ENCODE peak calls at places on chromosomes 12 and 14, in four cellular contexts. O is tibial artery, W is fibroblast of mammary gland, Z is omental fat pad. P is an unnamed sample.

GRCh38 chr12:53068811-53069585 is 10.2 kb downstream of the SPRYD3 start:
- DNase-seq in O (peak; percentile 66), W (no peak), Z (no peak), P (no peak)

GRCh38 chr12:15208871-15209656 is 12.2 kb downstream of the RERG start:
- DNase-seq in O (no peak), Z (no peak), W (peak; percentile 48), P (no peak)

GRCh38 chr12:130424858-130425697 is 87.4 kb downstream of the PIWIL1 start:
- DNase-seq in Z (no peak), O (no peak), W (no peak), P (no peak)

GRCh38 chr14:58637040-58637390 is 747 bp upstream of the DACT1 start:
- DNase-seq in Z (no peak), W (peak; percentile 77), O (peak; percentile 76), P (no peak)

GRCh38 chr14:99063620-99064225 is 208.3 kb downstream of the BCL11B start:
- DNase-seq in O (no peak), W (no peak), Z (no peak), P (no peak)

GRCh38 chr12:503111-503761 is 43.5 kb downstream of the B4GALNT3 start:
- DNase-seq in O (no peak), Z (no peak), W (no peak), P (no peak)

GRCh38 chr14:104640681-104641080 is 36.1 kb upstream of the TMEM179 start:
- DNase-seq in O (no peak), W (no peak), Z (no peak), P (no peak)

GRCh38 chr12:109549613-109550309 is 23.5 kb downstream of the MMAB start:
- DNase-seq in Z (no peak), W (no peak), O (no peak), P (no peak)

GRCh38 chr12:131105736-131106356 is 152.1 kb downstream of the ADGRD1 start:
- DNase-seq in W (no peak), O (peak; percentile 41), Z (no peak), P (no peak)

GRCh38 chr14:97641827-97642226 is 844.6 kb downstream of the VRK1 start:
- DNase-seq in Z (no peak), W (peak; percentile 6), O (no peak), P (no peak)

GRCh38 chr14:53778263-53778662 is 178.4 kb downstream of the BMP4 start:
- DNase-seq in W (no peak), Z (no peak), O (no peak), P (no peak)

GRCh38 chr12:109258607-109259544 is 50.2 kb downstream of the FOXN4 start:
- DNase-seq in Z (no peak), W (no peak), O (no peak), P (no peak)

GRCh38 chr14:89956294-89957009 is 725 bp downstream of the TDP1 start:
- DNase-seq in O (peak; percentile 78), W (peak; percentile 92), Z (peak; percentile 76), P (no peak)

GRCh38 chr14:57314690-57315089 is 45.9 kb downstream of the AP5M1 start:
- DNase-seq in W (no peak), Z (no peak), O (no peak), P (no peak)

GRCh38 chr12:5582541-5582940 is 150.6 kb downstream of the NTF3 start:
- DNase-seq in W (no peak), Z (no peak), O (no peak), P (no peak)

GRCh38 chr12:15629108-15629507 is 160.1 kb downstream of the EPS8 start:
- DNase-seq in Z (peak; percentile 32), W (peak; percentile 100), O (peak; percentile 91), P (no peak)

GRCh38 chr12:39426636-39427245 is 16.2 kb downstream of the KIF21A start:
- DNase-seq in W (peak; percentile 86), O (no peak), Z (no peak), P (no peak)

GRCh38 chr12:50765325-50765911 is 1.5 kb downstream of the ATF1 start:
- DNase-seq in Z (no peak), W (peak; percentile 68), O (no peak), P (no peak)

GRCh38 chr14:68376067-68376810 is 416.6 kb downstream of the ZFP36L1 start:
- DNase-seq in O (no peak), W (no peak), Z (no peak), P (no peak)

GRCh38 chr14:89407856-89408255 is 9.2 kb downstream of the FOXN3 start:
- DNase-seq in W (no peak), O (no peak), Z (no peak), P (no peak)

GRCh38 chr12:54925319-54925718 is 59.2 kb downstream of the TESPA1 start:
- DNase-seq in W (no peak), O (no peak), Z (no peak), P (no peak)

GRCh38 chr14:106286697-106287290 is 760.4 kb downstream of the TMEM121 start:
- DNase-seq in O (no peak), W (no peak), Z (no peak), P (no peak)

GRCh38 chr12:10031318-10031717 is 836 bp downstream of the CLEC9A start:
- DNase-seq in O (no peak), W (peak; percentile 5), Z (no peak), P (no peak)

GRCh38 chr12:49456280-49456679 is 82.5 kb upstream of the KCNH3 start:
- DNase-seq in Z (no peak), O (no peak), W (no peak), P (no peak)

GRCh38 chr14:77478029-77478428 is 20.1 kb downstream of the AHSA1 start:
- DNase-seq in W (no peak), Z (no peak), O (no peak), P (no peak)

GRCh38 chr12:93323625-93324165 is 54.0 kb upstream of the NUDT4 start:
- DNase-seq in Z (no peak), O (no peak), W (peak; percentile 7), P (no peak)

GRCh38 chr14:34055545-34055944 is 104.7 kb upstream of the EGLN3 start:
- DNase-seq in O (no peak), W (no peak), Z (no peak), P (no peak)

GRCh38 chr14:83975435-83976222 is 1554.3 kb upstream of the FLRT2 start:
- DNase-seq in W (peak; percentile 23), O (no peak), Z (no peak), P (no peak)

GRCh38 chr12:85831327-85831990 is 4.8 kb downstream of the RASSF9 start:
- DNase-seq in W (peak; percentile 13), Z (no peak), O (no peak), P (no peak)

GRCh38 chr12:4432878-4433820 is 12.5 kb downstream of the FGF6 start:
- DNase-seq in W (no peak), O (no peak), Z (no peak), P (no peak)

GRCh38 chr14:69045857-69046351 is 66.8 kb upstream of the ACTN1 start:
- DNase-seq in Z (no peak), W (peak; percentile 87), O (peak; percentile 78), P (no peak)

GRCh38 chr14:99603471-99603933 is 505 bp downstream of the CCDC85C start:
- DNase-seq in O (no peak), W (peak; percentile 17), Z (no peak), P (no peak)

GRCh38 chr12:15164997-15165659 is 56.1 kb downstream of the RERG start:
- DNase-seq in W (peak; percentile 60), Z (no peak), O (peak; percentile 82), P (no peak)

GRCh38 chr12:49868952-49869815 is 26.3 kb upstream of the BCDIN3D start:
- DNase-seq in O (peak; percentile 90), Z (peak; percentile 38), W (peak; percentile 88), P (no peak)

GRCh38 chr12:55708695-55709233 is 1.1 kb upstream of the ITGA7 start:
- DNase-seq in Z (no peak), O (no peak), W (no peak), P (no peak)

GRCh38 chr12:123094349-123095073 is 56.4 kb downstream of the PITPNM2 start:
- DNase-seq in W (peak; percentile 91), O (peak; percentile 91), Z (no peak), P (no peak)

GRCh38 chr14:68834816-68835215 is 41.9 kb upstream of the ZFP36L1 start:
- DNase-seq in O (no peak), W (no peak), Z (no peak), P (no peak)

GRCh38 chr14:61321385-61322010 is at the start of gene PRKCH:
- DNase-seq in Z (no peak), W (peak; percentile 12), O (peak; percentile 85), P (peak; percentile 54)
- TF ChIP-seq CTCF in Z (no peak), W (no peak), O (no peak), P (no peak)

GRCh38 chr14:82879949-82880535 is 1346.4 kb upstream of the SEL1L start:
- DNase-seq in W (no peak), O (no peak), Z (no peak), P (no peak)
- TF ChIP-seq CTCF in W (no peak), O (no peak), Z (no peak), P (no peak)

DNA sequence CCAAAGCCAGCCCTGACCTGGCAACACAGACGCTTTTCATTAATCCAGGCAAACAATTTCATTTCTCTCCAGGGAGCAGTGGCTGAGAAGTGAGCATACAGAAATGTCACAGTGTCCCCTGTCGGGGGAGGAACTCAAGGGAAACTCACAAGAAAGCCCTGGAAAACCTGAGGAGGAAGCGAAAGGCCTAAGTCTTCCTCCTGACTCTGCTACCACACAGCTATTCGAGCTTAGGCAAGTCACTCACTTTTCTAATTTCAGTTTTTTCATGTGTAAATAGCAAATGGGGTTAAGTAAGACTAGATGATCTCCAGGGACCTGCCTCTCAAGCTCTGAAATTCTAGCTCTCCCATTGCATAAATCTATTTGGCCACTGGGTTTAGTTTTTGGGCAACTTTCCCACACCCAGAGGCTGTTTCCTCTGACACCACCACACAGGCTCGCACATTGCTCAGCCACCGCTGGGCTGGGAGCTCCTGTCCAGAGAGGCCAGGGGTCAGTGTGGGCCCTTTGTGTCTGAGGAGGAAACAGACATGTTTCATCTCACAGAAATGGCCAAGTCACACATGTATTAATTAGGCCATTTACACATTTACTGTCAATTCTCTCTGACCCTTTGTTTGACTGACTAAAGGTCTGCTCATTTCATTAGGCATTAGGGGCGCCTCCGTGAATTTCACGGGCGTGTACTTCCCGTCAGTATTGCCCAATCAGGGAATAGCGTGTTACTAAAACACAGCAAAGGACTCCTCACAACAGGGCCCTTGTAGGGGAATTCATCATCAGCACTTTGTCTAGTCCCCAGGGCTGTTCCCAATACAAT is 9.8 kb upstream of the PNMA1 start:
- DNase-seq in W (peak; percentile 99), Z (peak; percentile 64), O (peak; percentile 95), P (no peak)
- TF ChIP-seq CTCF in W (no peak), Z (no peak), O (peak; percentile 53), P (peak; percentile 61)

GRCh38 chr12:115468087-115468510 is 784.1 kb upstream of the TBX3 start:
- DNase-seq in W (peak; percentile 23), O (no peak), Z (no peak), P (no peak)
- TF ChIP-seq CTCF in W (peak; percentile 21), O (no peak), Z (no peak), P (no peak)